ENCODE peak calls at places on chromosome 3, in seven cellular contexts. T, C, V, X, B, Q and L are unnamed samples.

GRCh38 chr3:133136114-133137041 is 98.2 kb downstream of the TMEM108 start:
- DNase-seq in X (no peak), T (no peak), B (no peak), Q (no peak), V (peak), C (no peak), L (no peak)

GRCh38 chr3:46615050-46615449 is 2.7 kb downstream of the FAM240A start:
- DNase-seq in X (no peak), B (no peak), Q (no peak), V (no peak), C (no peak), T (no peak), L (no peak)

GRCh38 chr3:26484140-26484539 is 138.4 kb upstream of the LRRC3B start:
- DNase-seq in C (no peak), T (no peak), B (no peak), Q (no peak), X (no peak), V (peak), L (no peak)

GRCh38 chr3:33980252-33980651 is 181.8 kb downstream of the PDCD6IP start:
- DNase-seq in X (no peak), B (peak), Q (no peak), C (no peak), V (peak), T (no peak), L (no peak)

GRCh38 chr3:46017720-46018119 is 9.6 kb downstream of the XCR1 start:
- DNase-seq in X (no peak), V (no peak), T (no peak), C (no peak), Q (no peak), B (no peak), L (no peak)

GRCh38 chr3:38834110-38834509 is 18.1 kb upstream of the SCN10A start:
- DNase-seq in C (no peak), V (no peak), T (no peak), B (peak), Q (peak), X (no peak), L (no peak)

GRCh38 chr3:37801966-37802365 is 59.7 kb upstream of the CTDSPL start:
- DNase-seq in T (no peak), Q (no peak), C (no peak), V (no peak), X (no peak), B (no peak), L (no peak)

GRCh38 chr3:88030200-88030599 is 28.6 kb downstream of the CGGBP1 start:
- DNase-seq in T (no peak), Q (no peak), B (no peak), C (no peak), X (no peak), V (no peak), L (no peak)

GRCh38 chr3:183490653-183491052 is 62.2 kb upstream of the MCF2L2 start:
- DNase-seq in X (no peak), V (no peak), T (no peak), B (peak), Q (no peak), C (peak), L (no peak)

GRCh38 chr3:51932471-51933370 is 9.0 kb downstream of the RRP9 start:
- DNase-seq in T (no peak), Q (no peak), C (no peak), X (no peak), V (no peak), B (no peak), L (no peak)

GRCh38 chr3:76997733-76998132 is 42.2 kb upstream of the ROBO2 start:
- DNase-seq in T (no peak), Q (no peak), B (no peak), X (no peak), V (no peak), C (no peak), L (no peak)

GRCh38 chr3:182947892-182948291 is 32.4 kb downstream of the DCUN1D1 start:
- DNase-seq in X (no peak), Q (no peak), T (no peak), C (no peak), B (no peak), V (no peak), L (no peak)

GRCh38 chr3:30664884-30665283 is 58.5 kb downstream of the TGFBR2 start:
- DNase-seq in T (no peak), V (no peak), C (no peak), X (no peak), B (no peak), Q (no peak), L (no peak)

GRCh38 chr3:110583373-110583935 is 488.2 kb upstream of the NECTIN3 start:
- DNase-seq in V (no peak), C (no peak), B (no peak), T (no peak), Q (no peak), X (no peak), L (no peak)

GRCh38 chr3:126288314-126288713 is 68.9 kb downstream of the KLF15 start:
- DNase-seq in Q (peak), T (peak), X (peak), B (no peak), C (peak), V (no peak), L (no peak)

GRCh38 chr3:87987952-87988351 is 70.9 kb downstream of the CGGBP1 start:
- DNase-seq in C (no peak), V (no peak), Q (no peak), B (no peak), X (no peak), T (no peak), L (no peak)

GRCh38 chr3:182028081-182028480 is 316.4 kb downstream of the SOX2 start:
- DNase-seq in Q (no peak), C (no peak), T (no peak), B (no peak), X (no peak), V (no peak), L (no peak)

GRCh38 chr3:43394071-43394501 is 107.7 kb downstream of the SNRK start:
- DNase-seq in B (no peak), Q (peak), V (no peak), C (no peak), X (no peak), T (no peak), L (no peak)

GRCh38 chr3:16011376-16011775 is 163.1 kb upstream of the GALNT15 start:
- DNase-seq in Q (no peak), C (no peak), T (no peak), B (no peak), X (no peak), V (no peak), L (no peak)

GRCh38 chr3:36677331-36678007 is 86.9 kb downstream of the DCLK3 start:
- DNase-seq in X (no peak), C (no peak), B (peak), V (no peak), T (no peak), Q (no peak), L (no peak)
- TF ChIP-seq CTCF in X (no peak), C (no peak), B (peak), V (no peak), T (no peak), Q (no peak), L (no peak)

GRCh38 chr3:50219285-50219684 is 14.2 kb downstream of the SLC38A3 start:
- DNase-seq in C (no peak), T (no peak), B (no peak), X (no peak), Q (no peak), V (no peak), L (no peak)

GRCh38 chr3:50220109-50220508 is 15.0 kb downstream of the SLC38A3 start:
- DNase-seq in C (no peak), T (no peak), X (no peak), V (no peak), Q (no peak), B (no peak), L (no peak)

GRCh38 chr3:50222169-50222528 is 13.9 kb upstream of the GNAI2 start:
- DNase-seq in T (no peak), B (no peak), X (no peak), V (no peak), Q (no peak), C (no peak), L (no peak)

GRCh38 chr3:50221051-50221412 is 15.0 kb upstream of the GNAI2 start:
- DNase-seq in V (no peak), B (no peak), T (no peak), X (no peak), C (no peak), Q (no peak), L (no peak)

GRCh38 chr3:50221413-50222168 is 14.4 kb upstream of the GNAI2 start:
- DNase-seq in V (no peak), Q (no peak), X (no peak), B (no peak), C (no peak), T (no peak), L (no peak)
- TF ChIP-seq CTCF in V (no peak), Q (no peak), X (no peak), B (no peak), C (no peak), T (no peak), L (no peak)

GRCh38 chr3:179421500-179421899 is 29.8 kb downstream of the GNB4 start:
- DNase-seq in V (peak), B (no peak), T (no peak), Q (peak), C (no peak), X (no peak), L (no peak)
- TF ChIP-seq CTCF in V (peak), B (peak), T (peak), Q (peak), C (no peak), X (peak), L (no peak)

DNA sequence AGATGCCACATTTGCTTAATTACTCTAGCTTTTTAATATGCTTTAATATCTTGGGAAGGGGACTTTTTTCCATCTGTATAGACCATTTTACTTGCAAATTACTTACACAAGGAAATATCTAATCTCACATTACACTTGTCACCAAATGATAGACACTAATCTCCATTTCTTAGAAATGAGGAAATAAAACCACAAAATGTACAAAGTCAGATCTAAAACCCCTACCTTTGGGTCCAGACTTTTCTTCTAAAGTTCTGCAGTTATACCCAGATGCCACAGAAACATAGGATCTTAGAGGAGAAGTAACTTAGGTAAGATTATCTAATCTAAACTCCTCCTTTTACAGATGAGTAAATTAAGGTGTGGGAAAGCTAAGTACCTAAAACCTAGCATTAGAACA is 44.3 kb downstream of the CD200R1L start:
- DNase-seq in T (no peak), X (no peak), C (no peak), Q (no peak), V (no peak), B (no peak), L (no peak)
- TF ChIP-seq CTCF in T (no peak), X (no peak), C (no peak), Q (no peak), V (no peak), B (no peak), L (no peak)